ENCODE peak calls at places on chromosomes 6 and 20, in nine cellular contexts. Q is suprapubic skin, L is left ventricle myocardium inferior, B is tibial artery, H is HL-60, Z is stomach, D is cardiac fibroblast, W is heart left ventricle, O is lower lobe of right lung. V is an unnamed sample.

GRCh38 chr6:11393713-11394627 is 143.6 kb upstream of the TMEM170B start:
- DNase-seq in Q (no peak), L (no peak), B (no peak), H (no peak), Z (no peak), D (no peak), W (no peak), O (no peak), V (no peak)

GRCh38 chr6:38637756-38638155 is 2.0 kb downstream of the BTBD9 start:
- DNase-seq in Q (no peak), L (no peak), B (no peak), H (no peak), Z (no peak), D (no peak), W (no peak), O (no peak), V (no peak)

GRCh38 chr6:88166901-88167624 is 916 bp upstream of the CNR1 start:
- DNase-seq in Q (no peak), L (no peak), B (no peak), H (no peak), Z (no peak), D (no peak), W (peak), O (peak), V (peak)

GRCh38 chr6:142301421-142302391 is at the start of gene ADGRG6:
- DNase-seq in Q (peak), L (peak), B (peak), H (peak), Z (peak), D (peak), W (peak), O (peak), V (peak)

GRCh38 chr6:133752129-133752528 is 136.8 kb upstream of the TCF21 start:
- DNase-seq in Q (no peak), L (no peak), B (no peak), H (no peak), Z (no peak), D (no peak), W (no peak), O (no peak), V (no peak)

GRCh38 chr6:153131037-153131981 is at the start of gene RGS17:
- DNase-seq in Q (peak), L (peak), B (peak), H (peak), Z (peak), D (peak), W (peak), O (peak), V (peak)

GRCh38 chr20:21511850-21512633 is 1.8 kb downstream of the NKX2-2 start:
- DNase-seq in Q (no peak), L (no peak), B (no peak), H (no peak), Z (no peak), D (no peak), W (no peak), O (peak), V (no peak)

GRCh38 chr6:46949662-46950280 is 28.0 kb upstream of the ADGRF5 start:
- DNase-seq in Q (peak), L (peak), B (peak), H (no peak), Z (no peak), D (peak), W (peak), O (peak), V (no peak)

GRCh38 chr6:53795702-53796450 is 1.1 kb downstream of the LRRC1 start:
- DNase-seq in Q (peak), L (peak), B (peak), H (no peak), Z (peak), D (peak), W (peak), O (peak), V (no peak)

GRCh38 chr6:3341467-3341866 is 82.7 kb downstream of the PSMG4 start:
- DNase-seq in Q (no peak), L (no peak), B (no peak), H (no peak), Z (no peak), D (peak), W (no peak), O (no peak), V (peak)

GRCh38 chr6:111712398-111712797 is 106.7 kb upstream of the TRAF3IP2 start:
- DNase-seq in Q (no peak), L (no peak), B (no peak), H (no peak), Z (peak), D (peak), W (peak), O (no peak), V (peak)

GRCh38 chr6:75204959-75205775 is 686 bp downstream of the COL12A1 start:
- DNase-seq in Q (peak), L (no peak), B (peak), H (no peak), Z (no peak), D (peak), W (no peak), O (peak), V (peak)

GRCh38 chr6:137011406-137011805 is 33.4 kb downstream of the IL20RA start:
- DNase-seq in Q (no peak), L (no peak), B (no peak), H (no peak), Z (no peak), D (no peak), W (no peak), O (no peak), V (no peak)

GRCh38 chr6:28488916-28489365 is 26.7 kb downstream of the GPX6 start:
- DNase-seq in Q (no peak), L (no peak), B (no peak), H (peak), Z (no peak), D (peak), W (no peak), O (no peak), V (peak)

GRCh38 chr6:90478789-90479602 is 107.9 kb downstream of the MAP3K7 start:
- DNase-seq in Q (peak), L (peak), B (peak), H (peak), Z (peak), D (peak), W (peak), O (peak), V (peak)

GRCh38 chr20:25270829-25271251 is 23.0 kb downstream of the PYGB start:
- DNase-seq in Q (peak), L (peak), B (peak), H (no peak), Z (peak), D (no peak), W (no peak), O (peak), V (no peak)

GRCh38 chr6:11810039-11810541 is 31.5 kb upstream of the ADTRP start:
- DNase-seq in Q (peak), L (peak), B (peak), H (no peak), Z (peak), D (peak), W (peak), O (peak), V (peak)

GRCh38 chr6:112475083-112475482 is 128.0 kb downstream of the RFPL4B start:
- DNase-seq in Q (no peak), L (no peak), B (no peak), H (no peak), Z (no peak), D (peak), W (no peak), O (no peak), V (peak)

GRCh38 chr6:125797120-125797933 is 6.6 kb downstream of the NCOA7 start:
- DNase-seq in Q (no peak), L (no peak), B (no peak), H (no peak), Z (no peak), D (no peak), W (no peak), O (no peak), V (no peak)

GRCh38 chr20:59780494-59781185 is 152.8 kb downstream of the SYCP2 start:
- DNase-seq in Q (peak), L (no peak), B (peak), H (no peak), Z (peak), D (no peak), W (no peak), O (no peak), V (no peak)

GRCh38 chr6:103405321-103405720 is 1454.4 kb downstream of the HACE1 start:
- DNase-seq in Q (no peak), L (no peak), B (no peak), H (no peak), Z (no peak), D (no peak), W (no peak), O (no peak), V (no peak)

GRCh38 chr6:169167581-169168301 is 85.9 kb downstream of the THBS2 start:
- DNase-seq in Q (no peak), L (peak), B (peak), H (no peak), Z (peak), D (peak), W (peak), O (no peak), V (peak)

GRCh38 chr6:3383525-3383924 is 73.3 kb downstream of the SLC22A23 start:
- DNase-seq in Q (no peak), L (no peak), B (no peak), H (no peak), Z (peak), D (peak), W (no peak), O (no peak), V (peak)

GRCh38 chr20:46050885-46051284 is 21.9 kb downstream of the SLC12A5 start:
- DNase-seq in Q (no peak), L (no peak), B (no peak), H (no peak), Z (no peak), D (no peak), W (no peak), O (no peak), V (no peak)

GRCh38 chr6:42407379-42407778 is 44.3 kb downstream of the TRERF1 start:
- DNase-seq in Q (no peak), L (no peak), B (no peak), H (peak), Z (no peak), D (peak), W (no peak), O (no peak), V (peak)

GRCh38 chr6:31626952-31627351 is 6.4 kb downstream of the PRRC2A start:
- DNase-seq in Q (no peak), L (no peak), B (no peak), H (no peak), Z (no peak), D (no peak), W (no peak), O (no peak), V (peak)

GRCh38 chr6:133288662-133289061 is 47.5 kb downstream of the EYA4 start:
- DNase-seq in Q (no peak), L (no peak), B (no peak), H (no peak), Z (no peak), D (peak), W (no peak), O (no peak), V (peak)

GRCh38 chr6:54909184-54909583 is 62.6 kb downstream of the FAM83B start:
- DNase-seq in Q (no peak), L (no peak), B (no peak), H (no peak), Z (no peak), D (no peak), W (no peak), O (no peak), V (no peak)

GRCh38 chr20:57467742-57468141 is 57.2 kb downstream of the CTCFL start:
- DNase-seq in Q (no peak), L (no peak), B (no peak), H (no peak), Z (no peak), D (no peak), W (no peak), O (peak), V (no peak)

GRCh38 chr6:158649289-158650143 is at the start of gene SYTL3:
- DNase-seq in Q (peak), L (no peak), B (peak), H (peak), Z (peak), D (peak), W (no peak), O (peak), V (peak)

GRCh38 chr20:10585308-10585707 is 88.5 kb downstream of the JAG1 start:
- DNase-seq in Q (no peak), L (no peak), B (no peak), H (no peak), Z (no peak), D (no peak), W (no peak), O (no peak), V (no peak)

GRCh38 chr6:106377061-106377540 is 16.6 kb downstream of the CRYBG1 start:
- DNase-seq in Q (no peak), L (no peak), B (no peak), H (no peak), Z (no peak), D (peak), W (no peak), O (no peak), V (peak)

GRCh38 chr20:50992733-50993457 is 30.0 kb downstream of the KCNG1 start:
- DNase-seq in Q (no peak), L (no peak), B (no peak), H (peak), Z (no peak), D (peak), W (no peak), O (no peak), V (peak)

GRCh38 chr6:37209461-37210205 is 39.7 kb downstream of the PIM1 start:
- DNase-seq in Q (no peak), L (no peak), B (no peak), H (no peak), Z (no peak), D (no peak), W (no peak), O (no peak), V (no peak)

GRCh38 chr6:79833806-79834205 is 113.5 kb downstream of the ELOVL4 start:
- DNase-seq in Q (no peak), L (no peak), B (no peak), H (no peak), Z (no peak), D (no peak), W (no peak), O (no peak), V (no peak)

GRCh38 chr6:125301435-125302391 is at the start of gene HDDC2:
- DNase-seq in Q (peak), L (peak), B (peak), H (peak), Z (peak), D (peak), W (peak), O (peak), V (peak)

GRCh38 chr6:146341498-146342230 is 202.0 kb upstream of the RAB32 start:
- DNase-seq in Q (no peak), L (no peak), B (no peak), H (no peak), Z (no peak), D (no peak), W (no peak), O (no peak), V (no peak)

GRCh38 chr20:53865905-53866786 is 204.2 kb downstream of the BCAS1 start:
- DNase-seq in Q (no peak), L (no peak), B (no peak), H (no peak), Z (peak), D (peak), W (peak), O (no peak), V (peak)

GRCh38 chr6:93819189-93819588 is 399.8 kb upstream of the EPHA7 start:
- DNase-seq in Q (no peak), L (no peak), B (no peak), H (no peak), Z (no peak), D (peak), W (no peak), O (no peak), V (peak)

GRCh38 chr6:24775520-24776058 is 852 bp downstream of the GMNN start:
- DNase-seq in Q (no peak), L (no peak), B (no peak), H (no peak), Z (no peak), D (peak), W (no peak), O (no peak), V (peak)

GRCh38 chr20:63297371-63297781 is 4.4 kb downstream of the COL20A1 start:
- DNase-seq in Q (no peak), L (no peak), B (no peak), H (no peak), Z (no peak), D (no peak), W (no peak), O (no peak), V (no peak)

GRCh38 chr20:63297796-63298572 is 5.0 kb downstream of the COL20A1 start:
- DNase-seq in Q (no peak), L (no peak), B (no peak), H (no peak), Z (no peak), D (no peak), W (no peak), O (no peak), V (no peak)

GRCh38 chr20:63301671-63302070 is 8.7 kb downstream of the COL20A1 start:
- DNase-seq in Q (no peak), L (no peak), B (no peak), H (no peak), Z (no peak), D (no peak), W (no peak), O (no peak), V (no peak)

GRCh38 chr20:63296411-63297299 is 3.7 kb downstream of the COL20A1 start:
- DNase-seq in Q (no peak), L (no peak), B (no peak), H (no peak), Z (no peak), D (no peak), W (no peak), O (no peak), V (no peak)

GRCh38 chr20:63298731-63299312 is 5.8 kb downstream of the COL20A1 start:
- DNase-seq in Q (no peak), L (no peak), B (no peak), H (no peak), Z (no peak), D (no peak), W (no peak), O (no peak), V (no peak)
- H3K4me3 ChIP-seq in Q (no peak), L (no peak), B (no peak), H (no peak), Z (no peak), D (no peak), W (no peak), O (no peak), V (no peak)

GRCh38 chr20:11716945-11717248 is 200.8 kb upstream of the BTBD3 start:
- DNase-seq in Q (no peak), L (no peak), B (no peak), H (no peak), Z (no peak), D (no peak), W (no peak), O (no peak), V (no peak)

GRCh38 chr20:11712611-11713160 is 205.0 kb upstream of the BTBD3 start:
- DNase-seq in Q (no peak), L (no peak), B (no peak), H (no peak), Z (no peak), D (no peak), W (no peak), O (no peak), V (no peak)

GRCh38 chr20:11705512-11705911 is 212.2 kb upstream of the BTBD3 start:
- DNase-seq in Q (no peak), L (no peak), B (no peak), H (no peak), Z (no peak), D (no peak), W (no peak), O (no peak), V (no peak)

GRCh38 chr20:11716239-11716944 is 201.3 kb upstream of the BTBD3 start:
- DNase-seq in Q (no peak), L (no peak), B (no peak), H (no peak), Z (no peak), D (peak), W (no peak), O (no peak), V (peak)

DNA sequence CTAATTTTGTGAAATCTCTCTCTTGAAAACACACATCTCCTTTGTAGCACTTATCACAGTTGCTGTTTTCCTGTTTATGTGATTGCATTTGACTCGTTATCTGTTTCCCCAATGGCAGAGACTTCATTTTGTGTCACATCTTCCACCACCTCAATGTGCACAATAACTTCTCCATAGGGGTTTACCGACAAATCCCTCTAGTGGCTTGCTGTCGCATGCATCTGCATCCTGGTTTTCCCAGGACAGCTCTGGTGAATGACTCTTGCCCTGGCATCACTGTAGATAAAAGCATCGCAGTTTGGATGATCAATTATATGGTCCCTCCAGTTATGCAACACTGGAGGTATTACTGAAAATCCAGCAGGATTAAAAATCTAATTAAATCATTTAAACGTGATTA is 206.5 kb upstream of the BTBD3 start:
- DNase-seq in Q (no peak), L (no peak), B (no peak), H (no peak), Z (no peak), D (no peak), W (no peak), O (no peak), V (no peak)
- TF ChIP-seq CTCF in Q (no peak), L (no peak), B (no peak), H (no peak), Z (no peak), D (no peak), W (no peak), O (no peak), V (no peak)

GRCh38 chr20:49544535-49544934 is 23.4 kb downstream of the PTGIS start:
- DNase-seq in Q (no peak), L (no peak), B (no peak), H (no peak), Z (no peak), D (no peak), W (no peak), O (no peak), V (no peak)
- H3K4me3 ChIP-seq in Q (no peak), L (no peak), B (no peak), H (no peak), Z (no peak), D (no peak), W (no peak), O (no peak), V (no peak)

GRCh38 chr6:129516005-129516404 is 194.0 kb downstream of the ARHGAP18 start:
- DNase-seq in Q (no peak), L (no peak), B (no peak), H (no peak), Z (no peak), D (no peak), W (no peak), O (no peak), V (no peak)

GRCh38 chr6:129516787-129517186 is 193.2 kb downstream of the ARHGAP18 start:
- DNase-seq in Q (no peak), L (no peak), B (no peak), H (no peak), Z (no peak), D (no peak), W (no peak), O (no peak), V (no peak)

GRCh38 chr6:129517288-129517687 is 192.7 kb downstream of the ARHGAP18 start:
- DNase-seq in Q (no peak), L (no peak), B (no peak), H (no peak), Z (no peak), D (no peak), W (no peak), O (no peak), V (peak)

GRCh38 chr6:129521946-129522345 is 188.0 kb downstream of the ARHGAP18 start:
- DNase-seq in Q (no peak), L (no peak), B (no peak), H (no peak), Z (no peak), D (no peak), W (no peak), O (no peak), V (no peak)

DNA sequence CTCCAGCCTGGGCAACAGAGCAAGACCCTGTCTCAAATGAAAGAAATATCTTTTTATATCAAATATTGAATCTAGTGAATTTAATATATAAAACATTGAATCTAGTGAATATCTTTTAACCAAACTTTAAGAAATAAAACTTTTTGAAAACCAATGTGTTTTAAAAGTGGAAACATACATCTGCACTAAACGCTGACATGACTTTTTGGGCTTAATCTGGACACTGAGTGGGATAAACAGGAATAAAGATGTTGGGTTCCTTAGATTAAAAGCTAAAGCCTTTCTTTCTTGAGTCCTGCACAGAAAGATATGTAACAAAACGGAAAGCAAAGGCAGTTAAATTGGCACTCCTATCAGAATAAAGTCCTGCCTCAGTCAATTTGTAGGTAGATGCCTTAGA is 190.2 kb downstream of the ARHGAP18 start:
- DNase-seq in Q (no peak), L (no peak), B (no peak), H (no peak), Z (no peak), D (no peak), W (no peak), O (no peak), V (no peak)
- TF ChIP-seq CTCF in Q (no peak), L (no peak), B (no peak), H (no peak), Z (no peak), D (no peak), W (no peak), O (no peak), V (no peak)

V was measured in choroid plexus epithelial cell.